ENCODE peak calls at places on chromosomes 4 and X, in four cellular contexts. L is stomach, E is heart left ventricle, C is gastrocnemius medialis. S is an unnamed sample.

GRCh38 chrX:121308276-121308805 is 260.9 kb downstream of the GLUD2 start:
- DNase-seq in E (no peak), C (no peak), L (no peak), S (no peak)

GRCh38 chrX:81261576-81261975 is 59.7 kb downstream of the SH3BGRL start:
- DNase-seq in L (no peak), E (no peak), C (no peak), S (no peak)

GRCh38 chrX:47662144-47662657 is 3.2 kb upstream of the UXT start:
- DNase-seq in L (no peak), C (no peak), E (no peak), S (no peak)

GRCh38 chr4:91171217-91171616 is 1044.0 kb downstream of the CCSER1 start:
- DNase-seq in E (no peak), C (no peak), L (no peak), S (no peak)

GRCh38 chr4:186203391-186203802 is 12.0 kb downstream of the CYP4V2 start:
- DNase-seq in L (no peak), C (no peak), E (no peak), S (no peak)

GRCh38 chr4:184397516-184398163 is 76.7 kb downstream of the IRF2 start:
- DNase-seq in L (no peak), C (no peak), E (no peak), S (peak; percentile 50)

GRCh38 chrX:39823848-39824247 is 273.9 kb downstream of the BCOR start:
- DNase-seq in L (no peak), E (no peak), C (no peak), S (no peak)

GRCh38 chr4:105306158-105306781 is 159.6 kb downstream of the TET2 start:
- DNase-seq in L (no peak), E (no peak), C (no peak), S (no peak)

GRCh38 chr4:110193822-110194761 is 4.3 kb downstream of the ELOVL6 start:
- DNase-seq in C (peak; percentile 4), E (peak; percentile 44), L (peak; percentile 81), S (no peak)

GRCh38 chrX:123256378-123256777 is 72.3 kb downstream of the GRIA3 start:
- DNase-seq in L (no peak), C (no peak), E (no peak), S (no peak)

GRCh38 chrX:132940727-132941162 is 17.7 kb downstream of the HS6ST2 start:
- DNase-seq in E (no peak), L (no peak), C (no peak), S (no peak)

GRCh38 chrX:1417921-1418875 is 26.3 kb upstream of the SLC25A6 start:
- DNase-seq in L (no peak), E (no peak), C (no peak), S (no peak)

GRCh38 chrX:46979340-46979739 is 67.1 kb downstream of the JADE3 start:
- DNase-seq in E (no peak), L (no peak), C (no peak), S (no peak)

GRCh38 chr4:155079866-155080265 is 128.6 kb upstream of the NPY2R start:
- DNase-seq in C (no peak), E (no peak), L (no peak), S (no peak)

DNA sequence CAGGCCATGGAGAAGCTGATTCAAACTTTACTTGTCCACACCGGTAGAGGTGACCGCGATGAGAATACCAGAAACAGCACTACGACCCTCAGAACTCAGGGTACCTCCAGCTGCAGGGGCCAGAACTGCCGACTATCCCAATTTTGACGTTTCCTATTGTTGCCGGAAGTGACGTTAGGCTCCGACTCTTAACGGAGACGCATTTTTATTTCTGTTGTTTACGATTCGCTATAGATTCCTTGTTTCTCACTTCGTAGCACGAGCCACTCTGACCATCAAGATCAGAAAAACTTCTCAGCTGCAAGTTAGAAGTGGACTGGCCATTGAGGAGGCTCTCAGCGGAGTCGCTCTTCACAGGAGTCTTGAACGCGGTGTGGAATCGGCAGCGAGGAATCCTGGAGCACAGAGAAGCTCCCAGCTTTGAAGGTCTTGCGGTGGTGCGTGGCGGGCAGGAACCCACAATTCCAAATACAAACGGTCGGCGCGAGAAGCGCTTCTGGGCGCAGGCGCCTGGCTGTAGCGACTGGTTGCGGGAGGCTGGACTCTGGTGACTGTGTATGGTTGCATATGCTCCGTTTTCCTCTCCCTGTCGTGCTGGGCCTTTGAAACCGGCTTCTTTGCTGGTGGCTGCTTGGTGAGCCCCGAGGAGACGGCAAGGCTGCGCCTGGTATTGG is at the start of the genes CEP44 and FBXO8:
- DNase-seq in E (peak; percentile 68), L (peak; percentile 65), C (peak; percentile 34), S (peak; percentile 93)
- TF ChIP-seq POLR2A in E (no peak), L (no peak), C (no peak), S (no peak)

GRCh38 chr4:103634236-103634635 is 85.5 kb downstream of the TACR3 start:
- DNase-seq in L (no peak), C (no peak), E (no peak), S (no peak)
- TF ChIP-seq CTCF in L (no peak), C (no peak), E (no peak), S (no peak)

GRCh38 chrX:147914609-147915008 is 2.9 kb downstream of the FMR1 start:
- DNase-seq in E (no peak), L (no peak), C (no peak), S (no peak)

GRCh38 chrX:147916375-147916968 is 4.8 kb downstream of the FMR1 start:
- DNase-seq in E (no peak), C (no peak), L (no peak), S (no peak)

GRCh38 chrX:147912093-147912801 is 528 bp downstream of the FMR1 start:
- DNase-seq in E (peak; percentile 29), C (no peak), L (peak; percentile 29), S (peak; percentile 85)

GRCh38 chrX:147911192-147912022 is at the start of gene FMR1:
- DNase-seq in C (peak; percentile 88), E (peak; percentile 93), L (peak; percentile 95), S (peak; percentile 98)

GRCh38 chrX:147913570-147913969 is 1.9 kb downstream of the FMR1 start:
- DNase-seq in L (no peak), E (no peak), C (no peak), S (no peak)
- H3K4me3 ChIP-seq in L (peak overlapping the region; percentile 59), E (peak overlapping the region; percentile 84), C (no peak overlapping the region), S (no peak overlapping the region)

GRCh38 chrX:14872851-14873675 is at the start of the genes FANCB and MOSPD2:
- DNase-seq in L (peak; percentile 93), C (peak; percentile 80), E (peak; percentile 94), S (peak; percentile 98)
- TF ChIP-seq POLR2A in L (no peak), C (peak; percentile 33), E (no peak), S (no peak)

S was measured in lower leg skin.